ENCODE peak calls at places on chromosomes 6 and 20, in seven cellular contexts. W, G, K, J, M, S and V are unnamed samples.

GRCh38 chr20:35215066-35215956 is 11.2 kb upstream of the MMP24 start:
- DNase-seq in S (no peak), W (no peak), G (no peak), K (no peak), M (no peak), J (no peak), V (peak; percentile 89)

GRCh38 chr6:88725111-88725711 is 238.2 kb downstream of the RNGTT start:
- DNase-seq in G (peak; percentile 18), S (no peak), W (no peak), J (peak; percentile 30), K (no peak), M (no peak), V (no peak)

GRCh38 chr6:32118782-32119628 is 9.0 kb downstream of the ATF6B start:
- DNase-seq in K (peak; percentile 70), G (peak; percentile 92), M (peak; percentile 93), S (peak; percentile 80), J (peak; percentile 88), W (peak; percentile 91), V (peak; percentile 83)

GRCh38 chr20:44111712-44112335 is 75.2 kb downstream of the JPH2 start:
- DNase-seq in W (no peak), M (peak; percentile 78), J (peak; percentile 24), G (no peak), K (no peak), S (no peak), V (peak; percentile 21)

GRCh38 chr6:43945778-43946100 is 175.7 kb downstream of the VEGFA start:
- DNase-seq in W (no peak), K (no peak), J (no peak), M (no peak), G (no peak), S (no peak), V (no peak)

GRCh38 chr20:57881466-57882405 is 171.9 kb upstream of the PMEPA1 start:
- DNase-seq in S (peak; percentile 17), M (peak; percentile 52), J (no peak), K (no peak), G (no peak), W (peak; percentile 52), V (no peak)

GRCh38 chr6:161091972-161092701 is 100.6 kb downstream of the MAP3K4 start:
- DNase-seq in S (no peak), G (no peak), W (no peak), K (no peak), M (no peak), J (peak; percentile 11), V (peak; percentile 36)

GRCh38 chr6:87938287-87938686 is 109.4 kb upstream of the SPACA1 start:
- DNase-seq in M (no peak), G (no peak), K (no peak), J (no peak), W (no peak), S (no peak), V (no peak)

GRCh38 chr6:25320459-25320858 is 41.3 kb downstream of the CARMIL1 start:
- DNase-seq in G (no peak), M (no peak), W (no peak), J (no peak), S (no peak), K (no peak), V (no peak)

GRCh38 chr20:8447262-8448120 is 315.4 kb downstream of the PLCB1 start:
- DNase-seq in M (no peak), J (no peak), K (no peak), W (no peak), G (no peak), S (no peak), V (no peak)

GRCh38 chr6:156976144-156977088 is 199.2 kb downstream of the ARID1B start:
- DNase-seq in G (no peak), J (no peak), K (no peak), S (no peak), M (no peak), W (no peak), V (no peak)

GRCh38 chr6:127939442-127940066 is 38.7 kb upstream of the THEMIS start:
- DNase-seq in M (no peak), S (no peak), W (no peak), K (no peak), J (peak; percentile 20), G (no peak), V (peak; percentile 71)

GRCh38 chr6:42702200-42702599 is 20.2 kb downstream of the PRPH2 start:
- DNase-seq in G (no peak), M (no peak), K (no peak), S (no peak), W (no peak), J (peak; percentile 32), V (peak; percentile 65)

GRCh38 chr6:33433560-33434191 is 13.8 kb downstream of the SYNGAP1 start:
- DNase-seq in J (peak; percentile 61), S (no peak), K (no peak), W (no peak), M (peak; percentile 79), G (peak; percentile 66), V (no peak)

GRCh38 chr20:39310363-39311037 is 348.4 kb downstream of the DHX35 start:
- DNase-seq in J (no peak), M (no peak), G (no peak), S (no peak), K (no peak), W (no peak), V (no peak)

GRCh38 chr6:111852704-111853103 is 20.5 kb downstream of the FYN start:
- DNase-seq in G (no peak), S (no peak), W (no peak), K (no peak), J (peak; percentile 74), M (no peak), V (peak; percentile 11)

GRCh38 chr6:74044417-74045096 is 348.6 kb downstream of the CD109 start:
- DNase-seq in S (no peak), J (peak; percentile 83), K (no peak), M (no peak), W (no peak), G (no peak), V (peak; percentile 42)

GRCh38 chr20:1376453-1377270 is 16.2 kb downstream of the FKBP1A start:
- DNase-seq in W (no peak), K (no peak), J (no peak), G (no peak), S (no peak), M (no peak), V (no peak)

GRCh38 chr20:1376007-1376406 is 16.8 kb downstream of the FKBP1A start:
- DNase-seq in M (no peak), S (no peak), J (no peak), G (no peak), W (no peak), K (no peak), V (no peak)

GRCh38 chr20:1375515-1375914 is 17.3 kb downstream of the FKBP1A start:
- DNase-seq in M (no peak), J (peak; percentile 79), S (no peak), G (no peak), K (no peak), W (no peak), V (peak; percentile 43)

GRCh38 chr20:1377341-1377871 is 15.4 kb downstream of the FKBP1A start:
- DNase-seq in K (no peak), J (no peak), W (no peak), G (no peak), S (no peak), M (no peak), V (peak; percentile 55)

GRCh38 chr20:1377984-1378742 is 14.7 kb downstream of the FKBP1A start:
- DNase-seq in S (no peak), W (no peak), G (no peak), J (no peak), M (no peak), K (no peak), V (peak; percentile 96)
- H3K4me1 ChIP-seq in S (peaks cover 77% of the 10 kb centered on the region), W (no peaks in the 10 kb centered on the region), G (peaks cover 7% of the 10 kb centered on the region), J (peaks cover 2% of the 10 kb centered on the region), M (no peaks in the 10 kb centered on the region), K (peaks cover 31% of the 10 kb centered on the region), V (peaks cover 79% of the 10 kb centered on the region)

GRCh38 chr20:5807431-5807830 is 57.2 kb downstream of the SHLD1 start:
- DNase-seq in K (no peak), W (no peak), S (no peak), J (no peak), M (no peak), G (no peak), V (no peak)
- H3K4me1 ChIP-seq in K (peaks cover 21% of the 10 kb centered on the region), W (no peaks in the 10 kb centered on the region), S (peaks cover 3% of the 10 kb centered on the region), J (peaks cover 3% of the 10 kb centered on the region), M (no peaks in the 10 kb centered on the region), G (peaks cover 1% of the 10 kb centered on the region), V (peaks cover 6% of the 10 kb centered on the region)

DNA sequence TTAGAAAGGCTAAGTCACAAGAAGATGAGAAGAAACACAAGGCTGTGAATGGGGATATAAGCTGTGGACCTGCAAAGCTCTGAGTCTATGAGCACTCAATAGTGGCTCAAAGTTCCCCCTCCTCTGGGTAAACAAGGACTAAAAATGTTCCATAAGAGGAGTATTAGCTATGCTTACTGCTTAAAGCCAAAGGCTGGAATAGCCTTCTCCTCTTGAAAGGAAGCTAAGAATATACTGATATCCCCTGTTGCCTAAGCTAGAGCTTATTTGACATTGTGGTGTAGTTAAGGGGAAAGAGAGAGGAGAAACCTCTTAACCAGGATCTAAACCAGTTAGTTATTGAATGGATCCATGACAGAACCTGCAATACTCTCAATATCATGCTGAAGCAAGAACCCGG is 45.8 kb downstream of the NOL7 start:
- DNase-seq in M (no peak), K (no peak), G (no peak), W (no peak), S (no peak), J (no peak), V (no peak)
- H3K4me1 ChIP-seq in M (no peaks in the 10 kb centered on the region), K (peaks cover 39% of the 10 kb centered on the region), G (peaks cover 2% of the 10 kb centered on the region), W (no peaks in the 10 kb centered on the region), S (peaks cover 32% of the 10 kb centered on the region), J (peaks cover 2% of the 10 kb centered on the region), V (no peaks in the 10 kb centered on the region)

GRCh38 chr6:135090819-135091218 is 36.2 kb upstream of the HBS1L start:
- DNase-seq in S (no peak), M (no peak), J (no peak), K (no peak), W (no peak), G (no peak), V (no peak)
- H3K4me1 ChIP-seq in S (peaks cover 78% of the 10 kb centered on the region), M (no peaks in the 10 kb centered on the region), J (no peaks in the 10 kb centered on the region), K (no peaks in the 10 kb centered on the region), W (no peaks in the 10 kb centered on the region), G (no peaks in the 10 kb centered on the region), V (peaks cover 22% of the 10 kb centered on the region)

DNA sequence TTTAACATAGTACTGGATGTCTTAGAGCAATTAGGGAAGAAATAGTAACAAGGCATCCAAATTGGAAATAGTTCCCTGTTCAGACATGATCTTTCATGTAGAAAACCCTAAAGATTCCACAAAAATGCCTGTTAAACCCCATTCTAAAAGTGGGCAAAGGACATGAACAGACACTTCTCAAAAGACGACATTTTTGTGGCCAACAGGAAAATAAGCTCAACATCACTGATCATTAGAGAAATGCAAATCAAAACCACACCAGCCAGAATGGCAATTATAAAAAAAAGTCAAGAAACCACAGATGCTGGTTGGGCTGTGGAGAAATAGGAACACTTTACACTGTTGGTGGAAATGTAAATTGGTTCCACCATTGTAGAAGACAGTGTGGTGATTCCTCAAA is 109.9 kb upstream of the MOCS1 start:
- DNase-seq in S (no peak), G (no peak), J (no peak), M (no peak), W (no peak), K (no peak), V (no peak)
- H3K4me1 ChIP-seq in S (no peaks in the 10 kb centered on the region), G (no peaks in the 10 kb centered on the region), J (no peaks in the 10 kb centered on the region), M (no peaks in the 10 kb centered on the region), W (no peaks in the 10 kb centered on the region), K (no peaks in the 10 kb centered on the region), V (no peaks in the 10 kb centered on the region)

GRCh38 chr6:11197846-11198245 is 34.6 kb downstream of the NEDD9 start:
- DNase-seq in J (no peak), M (no peak), W (no peak), G (no peak), K (no peak), S (no peak), V (no peak)
- H3K4me1 ChIP-seq in J (peaks cover 44% of the 10 kb centered on the region), M (peaks cover 6% of the 10 kb centered on the region), W (no peaks in the 10 kb centered on the region), G (no peaks in the 10 kb centered on the region), K (peaks cover 5% of the 10 kb centered on the region), S (peaks cover 15% of the 10 kb centered on the region), V (peaks cover 8% of the 10 kb centered on the region)